ENCODE peak calls at places on chromosomes 12 and 14, in eight cellular contexts. A, G, S, Q, R, Y, B and H are unnamed samples.

GRCh38 chr12:128269108-128269713 is 2.2 kb downstream of the TMEM132C start:
- DNase-seq in Q (no peak), A (no peak), B (no peak), R (no peak), Y (no peak), S (no peak), G (no peak), H (no peak)

GRCh38 chr12:114689075-114689994 is 5.4 kb upstream of the TBX3 start:
- DNase-seq in B (no peak), A (no peak), Q (no peak), R (no peak), Y (no peak), S (no peak), G (no peak), H (no peak)

GRCh38 chr14:100901391-100902183 is 1.9 kb downstream of the RTL1 start:
- DNase-seq in B (no peak), S (no peak), G (peak), A (peak), R (no peak), Y (no peak), Q (no peak), H (no peak)

GRCh38 chr14:73457935-73458218 is 469 bp downstream of the NUMB start:
- DNase-seq in B (no peak), G (no peak), Y (no peak), S (no peak), Q (no peak), A (no peak), R (no peak), H (no peak)

GRCh38 chr12:78034025-78034424 is 203.3 kb downstream of the NAV3 start:
- DNase-seq in S (no peak), A (no peak), R (no peak), Q (peak), B (no peak), G (no peak), Y (no peak), H (no peak)

GRCh38 chr12:12182926-12183325 is 83.9 kb downstream of the LRP6 start:
- DNase-seq in Y (no peak), R (no peak), B (no peak), Q (no peak), A (no peak), S (peak), G (no peak), H (no peak)

GRCh38 chr12:4743046-4743445 is 22.8 kb downstream of the GALNT8 start:
- DNase-seq in R (no peak), S (no peak), Q (no peak), G (no peak), A (no peak), B (no peak), Y (no peak), H (no peak)

GRCh38 chr12:121598672-121599287 is 18.0 kb upstream of the KDM2B start:
- DNase-seq in B (no peak), Q (no peak), S (no peak), G (no peak), R (no peak), A (no peak), Y (no peak), H (no peak)

GRCh38 chr14:26867171-26867757 is 269.4 kb upstream of the NOVA1 start:
- DNase-seq in A (no peak), S (peak), Y (peak), Q (no peak), R (no peak), B (no peak), G (no peak), H (no peak)

GRCh38 chr14:22434901-22435565 is 154.0 kb downstream of the DAD1 start:
- DNase-seq in A (no peak), Y (no peak), Q (no peak), G (no peak), R (no peak), B (no peak), S (no peak), H (no peak)

GRCh38 chr12:70644836-70645235 is 7.6 kb upstream of the PTPRB start:
- DNase-seq in G (no peak), B (no peak), R (no peak), A (no peak), Y (no peak), S (no peak), Q (no peak), H (no peak)

GRCh38 chr12:27667540-27667939 is 28.7 kb upstream of the REP15 start:
- DNase-seq in R (no peak), Y (no peak), B (no peak), S (peak), Q (peak), G (no peak), A (no peak), H (no peak)

GRCh38 chr14:104445832-104446381 is 133.7 kb upstream of the C14orf180 start:
- DNase-seq in A (no peak), Y (no peak), B (no peak), G (no peak), Q (no peak), R (no peak), S (no peak), H (no peak)

GRCh38 chr12:80607361-80608135 is 99.9 kb upstream of the MYF6 start:
- DNase-seq in R (no peak), S (no peak), Q (no peak), B (no peak), A (no peak), Y (no peak), G (no peak), H (no peak)

GRCh38 chr12:6691473-6691872 is 2.3 kb upstream of the ZNF384 start:
- DNase-seq in R (no peak), G (no peak), B (no peak), Q (no peak), A (no peak), S (no peak), Y (no peak), H (no peak)

GRCh38 chr12:43736921-43737440 is 21.6 kb downstream of the PUS7L start:
- DNase-seq in Y (no peak), G (no peak), S (peak), B (no peak), A (no peak), R (no peak), Q (no peak), H (no peak)

GRCh38 chr12:98754095-98754494 is 109.0 kb downstream of the APAF1 start:
- DNase-seq in A (no peak), B (peak), S (peak), R (no peak), G (peak), Q (no peak), Y (peak), H (no peak)

GRCh38 chr14:77372304-77372841 is 4.5 kb downstream of the TMED8 start:
- DNase-seq in Y (no peak), G (peak), R (no peak), Q (no peak), B (peak), A (no peak), S (peak), H (peak)

GRCh38 chr12:108175310-108175709 is 46.2 kb downstream of the WSCD2 start:
- DNase-seq in G (no peak), S (no peak), R (no peak), Y (peak), Q (no peak), B (no peak), A (no peak), H (no peak)

GRCh38 chr14:69996197-69996596 is 117.0 kb downstream of the SMOC1 start:
- DNase-seq in Y (no peak), B (no peak), S (peak), A (no peak), G (no peak), Q (peak), R (no peak), H (no peak)

GRCh38 chr14:105864651-105865265 is 338.4 kb downstream of the TMEM121 start:
- DNase-seq in G (no peak), A (no peak), Y (no peak), Q (no peak), R (no peak), B (no peak), S (no peak), H (no peak)

GRCh38 chr14:68708343-68708742 is 84.5 kb downstream of the ZFP36L1 start:
- DNase-seq in Y (no peak), Q (no peak), S (no peak), R (no peak), G (no peak), B (no peak), A (no peak), H (no peak)

GRCh38 chr12:26853303-26854027 is 20.5 kb upstream of the ITPR2 start:
- DNase-seq in Y (peak), S (peak), Q (peak), A (peak), G (peak), B (no peak), R (peak), H (peak)

GRCh38 chr14:23559010-23559920 is 3.2 kb downstream of the THTPA start:
- DNase-seq in R (peak), B (no peak), Y (peak), S (peak), Q (peak), G (peak), A (peak), H (peak)

GRCh38 chr14:80055912-80056801 is 155.1 kb downstream of the DIO2 start:
- DNase-seq in R (no peak), Q (no peak), B (no peak), S (peak), A (peak), G (peak), Y (peak), H (peak)

GRCh38 chr12:102326987-102327386 is 129.4 kb upstream of the PMCH start:
- DNase-seq in B (no peak), R (no peak), G (no peak), Y (no peak), S (no peak), A (no peak), Q (no peak), H (no peak)

GRCh38 chr12:105378821-105379400 is 48.4 kb downstream of the C12orf75 start:
- DNase-seq in S (no peak), A (peak), Y (no peak), R (no peak), Q (no peak), G (no peak), B (no peak), H (no peak)

GRCh38 chr12:47095446-47096236 is 15.9 kb upstream of the AMIGO2 start:
- DNase-seq in S (peak), B (no peak), G (no peak), A (no peak), R (no peak), Y (no peak), Q (no peak), H (no peak)

GRCh38 chr12:107320929-107321618 is 227.7 kb upstream of the CRY1 start:
- DNase-seq in B (no peak), R (peak), Y (peak), Q (peak), S (no peak), A (peak), G (no peak), H (no peak)

GRCh38 chr14:56247495-56248087 is 129.4 kb downstream of the PELI2 start:
- DNase-seq in B (no peak), G (no peak), Y (no peak), A (no peak), R (no peak), Q (no peak), S (no peak), H (peak)

GRCh38 chr12:31238764-31239387 is 87.1 kb downstream of the SINHCAF start:
- DNase-seq in Y (peak), B (no peak), R (peak), S (peak), G (peak), A (peak), Q (peak), H (peak)

GRCh38 chr12:124804011-124804621 is 59.5 kb downstream of the SCARB1 start:
- DNase-seq in Q (no peak), G (no peak), Y (peak), S (no peak), B (no peak), R (no peak), A (no peak), H (peak)